ENCODE peak calls at places on chromosomes 3 and 15, in six cellular contexts. U, R, B, S, E and C are unnamed samples.

GRCh38 chr15:94053626-94054025 is 177.7 kb upstream of the MCTP2 start:
- DNase-seq in R (no peak), S (no peak), B (no peak), U (no peak), E (no peak), C (no peak)

GRCh38 chr15:77657629-77658238 is 25.0 kb upstream of the LINGO1 start:
- DNase-seq in S (no peak), B (no peak), R (no peak), U (no peak), E (no peak), C (no peak)

GRCh38 chr3:50256978-50257890 is 11.7 kb upstream of the SEMA3B start:
- DNase-seq in R (no peak), S (no peak), U (peak), E (peak), B (peak), C (peak)

GRCh38 chr3:8625991-8626390 is 18.6 kb downstream of the SSUH2 start:
- DNase-seq in R (no peak), S (no peak), E (no peak), B (no peak), U (no peak), C (no peak)

GRCh38 chr15:94930441-94930840 is 699.1 kb downstream of the MCTP2 start:
- DNase-seq in E (no peak), U (no peak), R (no peak), B (no peak), S (no peak), C (no peak)

GRCh38 chr3:71451812-71452211 is 131.7 kb downstream of the FOXP1 start:
- DNase-seq in B (no peak), U (no peak), E (no peak), S (no peak), R (no peak), C (no peak)

GRCh38 chr15:95024388-95024787 is 793.0 kb downstream of the MCTP2 start:
- DNase-seq in E (no peak), B (peak), R (no peak), S (no peak), U (peak), C (no peak)

GRCh38 chr3:170864525-170865208 is 5.3 kb downstream of the RPL22L1 start:
- DNase-seq in S (no peak), E (no peak), U (peak), R (no peak), B (no peak), C (no peak)

GRCh38 chr3:188571531-188572115 is 417.7 kb downstream of the LPP start:
- DNase-seq in E (no peak), S (no peak), B (no peak), R (no peak), U (no peak), C (no peak)

GRCh38 chr3:6799264-6799915 is 61.5 kb upstream of the GRM7 start:
- DNase-seq in U (peak), R (no peak), E (peak), B (peak), S (peak), C (peak)

GRCh38 chr3:16720367-16720766 is 115.1 kb upstream of the DAZL start:
- DNase-seq in B (no peak), U (no peak), E (no peak), S (no peak), R (no peak), C (no peak)

GRCh38 chr3:33681667-33682066 is 36.4 kb downstream of the CLASP2 start:
- DNase-seq in R (no peak), U (peak), B (no peak), S (no peak), E (no peak), C (no peak)

GRCh38 chr3:134367869-134368750 is 6.1 kb downstream of the AMOTL2 start:
- DNase-seq in E (no peak), S (no peak), R (no peak), B (no peak), U (no peak), C (no peak)

GRCh38 chr3:132394334-132394733 is 23.0 kb upstream of the DNAJC13 start:
- DNase-seq in E (no peak), B (no peak), R (no peak), U (no peak), S (no peak), C (no peak)

GRCh38 chr3:111517801-111518200 is 24.2 kb upstream of the CD96 start:
- DNase-seq in B (no peak), S (no peak), E (no peak), R (no peak), U (no peak), C (no peak)

GRCh38 chr15:36501063-36501678 is 78.3 kb upstream of the CDIN1 start:
- DNase-seq in R (peak), U (peak), E (no peak), S (peak), B (peak), C (peak)

GRCh38 chr15:43329222-43329959 is 982 bp downstream of the LCMT2 start:
- DNase-seq in U (peak), R (no peak), S (no peak), E (peak), B (peak), C (peak)

GRCh38 chr3:43870110-43870509 is 179.4 kb downstream of the ABHD5 start:
- DNase-seq in U (no peak), B (no peak), S (no peak), E (no peak), R (no peak), C (no peak)

GRCh38 chr15:89998141-89998661 is 2.9 kb upstream of the ZNF710 start:
- DNase-seq in R (no peak), B (peak), U (no peak), S (peak), E (no peak), C (no peak)

GRCh38 chr3:39139442-39139841 is 13.9 kb downstream of the CSRNP1 start:
- DNase-seq in E (no peak), U (no peak), S (no peak), B (no peak), R (no peak), C (no peak)

GRCh38 chr3:127598841-127599570 is 795 bp downstream of the MCM2 start:
- DNase-seq in R (no peak), S (peak), U (no peak), B (no peak), E (no peak), C (no peak)

GRCh38 chr3:172140499-172141391 is 101.4 kb downstream of the FNDC3B start:
- DNase-seq in S (peak), E (no peak), R (no peak), U (peak), B (no peak), C (no peak)

GRCh38 chr15:94306700-94307650 is 75.6 kb downstream of the MCTP2 start:
- DNase-seq in S (no peak), B (no peak), U (no peak), E (no peak), R (peak), C (no peak)

GRCh38 chr15:60790641-60791040 is 311.7 kb upstream of the ICE2 start:
- DNase-seq in U (no peak), S (no peak), B (no peak), E (no peak), R (no peak), C (no peak)

GRCh38 chr15:39344662-39345141 is 236.2 kb upstream of the THBS1 start:
- DNase-seq in E (no peak), R (no peak), B (no peak), U (peak), S (peak), C (no peak)

GRCh38 chr3:71360694-71361093 is 222.8 kb downstream of the FOXP1 start:
- DNase-seq in B (no peak), U (no peak), R (no peak), S (no peak), E (no peak), C (no peak)

GRCh38 chr3:161851941-161852566 is 355.4 kb downstream of the OTOL1 start:
- DNase-seq in S (peak), U (peak), B (peak), E (peak), R (peak), C (peak)

GRCh38 chr3:99940350-99940749 is 122.7 kb downstream of the CMSS1 start:
- DNase-seq in B (no peak), S (no peak), U (no peak), R (no peak), E (no peak), C (no peak)

GRCh38 chr3:127867986-127868385 is 45.7 kb upstream of the MGLL start:
- DNase-seq in R (no peak), E (no peak), U (no peak), S (no peak), B (no peak), C (no peak)

GRCh38 chr3:57082481-57082880 is 22.0 kb downstream of the SPATA12 start:
- DNase-seq in U (no peak), E (no peak), R (no peak), B (no peak), S (no peak), C (no peak)

GRCh38 chr15:87736401-87736800 is 520.1 kb downstream of the NTRK3 start:
- DNase-seq in E (no peak), R (no peak), B (no peak), S (no peak), U (no peak), C (no peak)

GRCh38 chr15:78481917-78482316 is 25.5 kb upstream of the HYKK start:
- DNase-seq in B (no peak), U (no peak), R (no peak), E (no peak), S (no peak), C (no peak)

GRCh38 chr3:14925729-14926591 is 21.4 kb upstream of the NR2C2 start:
- DNase-seq in R (no peak), E (peak), B (peak), U (peak), S (peak), C (no peak)

GRCh38 chr3:188432826-188433525 is 279.0 kb downstream of the LPP start:
- DNase-seq in S (no peak), U (no peak), B (no peak), E (no peak), R (no peak), C (no peak)

GRCh38 chr3:97831140-97831539 is 9.3 kb downstream of the CRYBG3 start:
- DNase-seq in B (no peak), S (peak), U (no peak), R (no peak), E (no peak), C (no peak)

GRCh38 chr3:125031544-125031943 is 24.3 kb downstream of the HEG1 start:
- DNase-seq in R (no peak), B (no peak), S (no peak), U (no peak), E (no peak), C (no peak)

GRCh38 chr3:129114455-129114854 is 7.1 kb downstream of the RAB43 start:
- DNase-seq in B (no peak), S (no peak), R (no peak), U (no peak), E (no peak), C (no peak)

GRCh38 chr15:58535337-58535736 is 103.5 kb downstream of the LIPC start:
- DNase-seq in E (no peak), U (no peak), B (no peak), R (no peak), S (no peak), C (no peak)

GRCh38 chr15:58536414-58536813 is 104.6 kb downstream of the LIPC start:
- DNase-seq in E (no peak), R (no peak), U (no peak), B (no peak), S (no peak), C (no peak)

GRCh38 chr15:58534556-58534955 is 102.8 kb downstream of the LIPC start:
- DNase-seq in E (no peak), B (no peak), S (no peak), U (no peak), R (no peak), C (no peak)

GRCh38 chr15:58537033-58537432 is 105.2 kb downstream of the LIPC start:
- DNase-seq in R (no peak), U (no peak), S (no peak), E (no peak), B (no peak), C (no peak)

DNA sequence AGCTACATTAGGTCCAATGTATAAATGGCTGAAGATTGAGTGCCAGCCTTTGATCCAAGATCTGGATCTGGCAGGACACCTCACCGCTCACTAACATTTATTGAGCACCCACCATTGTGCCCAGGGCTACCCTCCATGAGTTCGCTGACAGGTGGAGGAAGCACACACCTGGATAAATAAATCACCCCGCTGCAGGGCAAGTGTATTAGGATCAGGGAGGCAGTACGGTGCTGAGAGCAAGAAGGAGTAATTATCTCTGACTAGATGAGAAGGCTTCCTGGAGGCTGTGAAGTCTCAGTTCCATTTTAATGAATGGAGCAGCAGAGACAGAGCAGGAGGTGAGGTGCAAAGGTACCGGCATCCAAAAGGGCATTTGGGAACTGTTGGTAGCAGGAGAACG is 104.1 kb downstream of the LIPC start:
- DNase-seq in R (no peak), E (no peak), U (no peak), S (no peak), B (no peak), C (no peak)
- TF ChIP-seq CREB1 in R (no peak), E (no peak), U (no peak), S (no peak), B (no peak), C (no peak)

GRCh38 chr15:28871168-28871567 is 14.6 kb upstream of the APBA2 start:
- DNase-seq in S (no peak), E (no peak), U (no peak), R (no peak), B (no peak), C (no peak)

GRCh38 chr15:28876131-28876844 is 9.5 kb upstream of the APBA2 start:
- DNase-seq in E (peak), U (peak), S (no peak), B (no peak), R (no peak), C (peak)

GRCh38 chr15:28875461-28875965 is 10.3 kb upstream of the APBA2 start:
- DNase-seq in E (no peak), S (no peak), U (no peak), B (no peak), R (no peak), C (no peak)

GRCh38 chr15:28873006-28873405 is 12.8 kb upstream of the APBA2 start:
- DNase-seq in U (no peak), E (no peak), R (no peak), S (no peak), B (no peak), C (no peak)

GRCh38 chr15:28873585-28874139 is 12.1 kb upstream of the APBA2 start:
- DNase-seq in U (no peak), B (no peak), R (no peak), E (no peak), S (no peak), C (no peak)
- TF ChIP-seq CREB1 in U (no peak), B (no peak), R (no peak), E (no peak), S (no peak), C (no peak)

GRCh38 chr3:119395923-119396358 is 67.5 kb downstream of the TMEM39A start:
- DNase-seq in U (no peak), R (peak), E (no peak), S (no peak), B (no peak), C (no peak)
- TF ChIP-seq CREB1 in U (no peak), R (peak), E (no peak), S (no peak), B (no peak), C (no peak)

GRCh38 chr15:34179257-34179656 is 30.6 kb downstream of the KATNBL1 start:
- DNase-seq in B (no peak), S (peak), E (no peak), R (no peak), U (no peak), C (no peak)
- TF ChIP-seq CREB1 in B (no peak), S (no peak), E (no peak), R (no peak), U (no peak), C (no peak)

DNA sequence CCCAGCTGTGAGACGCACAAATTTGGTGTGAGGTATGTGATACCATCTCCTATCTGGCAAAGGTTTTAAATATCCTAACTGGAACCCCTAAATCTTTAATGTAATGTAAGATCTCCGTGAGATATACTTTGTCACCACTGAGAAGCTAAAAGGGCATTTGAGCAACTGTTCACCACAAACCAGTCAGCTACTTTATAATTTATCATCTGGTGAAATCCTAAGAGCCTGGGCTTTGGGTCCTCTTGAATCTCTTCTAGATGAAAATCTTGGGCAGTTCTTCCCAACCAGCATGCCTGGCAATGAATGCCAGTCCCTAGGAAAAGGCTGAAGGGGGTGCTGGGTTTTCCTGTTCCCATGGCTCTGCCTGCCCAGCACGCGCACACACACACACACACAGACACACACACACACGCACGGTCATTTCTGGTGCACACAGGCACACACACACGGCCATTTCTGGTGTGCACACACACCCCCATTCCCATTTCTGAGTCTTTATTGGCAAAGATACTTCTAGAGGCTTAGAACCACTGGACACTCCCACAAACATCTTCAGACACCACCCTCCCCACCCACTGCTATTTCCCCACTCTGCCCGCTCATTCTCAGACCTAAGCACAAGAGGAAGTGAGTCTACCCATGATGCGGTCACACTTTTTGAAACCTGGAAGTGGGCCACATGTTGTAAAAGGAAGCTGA is 72.6 kb downstream of the MYO1E start:
- DNase-seq in R (peak), B (no peak), U (no peak), E (no peak), S (no peak), C (no peak)
- TF ChIP-seq CREB1 in R (peak), B (no peak), U (no peak), E (no peak), S (no peak), C (no peak)

DNA sequence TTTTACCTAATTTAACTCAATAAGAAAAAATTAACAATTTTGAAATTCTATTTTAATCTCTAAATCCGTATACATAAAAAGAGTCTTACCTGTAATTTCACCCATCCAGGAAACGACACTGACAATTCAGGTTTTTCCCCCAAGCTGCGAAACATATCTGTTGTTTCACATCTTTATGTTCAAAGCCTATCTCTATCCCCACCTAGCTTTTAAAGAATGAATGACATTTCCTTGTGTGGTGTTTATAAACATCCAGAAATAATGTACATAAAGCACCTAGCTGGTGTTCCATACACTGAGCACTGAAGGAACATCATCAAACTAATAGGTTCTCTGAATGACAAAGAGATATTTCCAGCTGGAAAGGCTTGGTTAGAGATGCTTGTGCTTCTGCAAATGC is 867.8 kb downstream of the SQOR start:
- DNase-seq in R (no peak), B (no peak), U (peak), S (peak), E (no peak), C (no peak)
- TF ChIP-seq CREB1 in R (no peak), B (no peak), U (no peak), S (no peak), E (no peak), C (no peak)